ENCODE peak calls at places on chromosome 13, in seven cellular contexts. O, J, L, D, A, X and Q are unnamed samples.

GRCh38 chr13:83221256-83221655 is 661.0 kb downstream of the SLITRK1 start:
- DNase-seq in O (no peak), J (no peak), L (peak; percentile 41), D (no peak), A (no peak), X (no peak), Q (peak; percentile 56)

GRCh38 chr13:31074750-31075149 is 87.0 kb downstream of the HSPH1 start:
- DNase-seq in O (no peak), J (no peak), L (no peak), D (no peak), A (peak; percentile 42), X (no peak), Q (no peak)

GRCh38 chr13:46211116-46211515 is 612 bp upstream of the LRRC63 start:
- DNase-seq in O (no peak), J (no peak), L (peak; percentile 8), D (no peak), A (peak; percentile 4), X (no peak), Q (no peak)

GRCh38 chr13:79246575-79246949 is 159.5 kb downstream of the RBM26 start:
- DNase-seq in O (no peak), J (no peak), L (peak; percentile 18), D (no peak), A (peak; percentile 14), X (no peak), Q (no peak)

GRCh38 chr13:42656136-42656535 is 82.2 kb downstream of the TNFSF11 start:
- DNase-seq in O (no peak), J (no peak), L (no peak), D (no peak), A (peak; percentile 23), X (no peak), Q (no peak)

GRCh38 chr13:49597043-49597669 is 11.8 kb upstream of the RCBTB1 start:
- DNase-seq in O (no peak), J (no peak), L (no peak), D (no peak), A (no peak), X (no peak), Q (no peak)

GRCh38 chr13:59043016-59043415 is 1120.7 kb downstream of the DIAPH3 start:
- DNase-seq in O (no peak), J (no peak), L (no peak), D (no peak), A (no peak), X (no peak), Q (no peak)

GRCh38 chr13:95155093-95155492 is 146.2 kb downstream of the ABCC4 start:
- DNase-seq in O (no peak), J (no peak), L (peak; percentile 38), D (no peak), A (no peak), X (no peak), Q (no peak)

GRCh38 chr13:76848596-76848995 is 37.6 kb downstream of the KCTD12 start:
- DNase-seq in O (no peak), J (no peak), L (no peak), D (peak; percentile 10), A (no peak), X (no peak), Q (no peak)

DNA sequence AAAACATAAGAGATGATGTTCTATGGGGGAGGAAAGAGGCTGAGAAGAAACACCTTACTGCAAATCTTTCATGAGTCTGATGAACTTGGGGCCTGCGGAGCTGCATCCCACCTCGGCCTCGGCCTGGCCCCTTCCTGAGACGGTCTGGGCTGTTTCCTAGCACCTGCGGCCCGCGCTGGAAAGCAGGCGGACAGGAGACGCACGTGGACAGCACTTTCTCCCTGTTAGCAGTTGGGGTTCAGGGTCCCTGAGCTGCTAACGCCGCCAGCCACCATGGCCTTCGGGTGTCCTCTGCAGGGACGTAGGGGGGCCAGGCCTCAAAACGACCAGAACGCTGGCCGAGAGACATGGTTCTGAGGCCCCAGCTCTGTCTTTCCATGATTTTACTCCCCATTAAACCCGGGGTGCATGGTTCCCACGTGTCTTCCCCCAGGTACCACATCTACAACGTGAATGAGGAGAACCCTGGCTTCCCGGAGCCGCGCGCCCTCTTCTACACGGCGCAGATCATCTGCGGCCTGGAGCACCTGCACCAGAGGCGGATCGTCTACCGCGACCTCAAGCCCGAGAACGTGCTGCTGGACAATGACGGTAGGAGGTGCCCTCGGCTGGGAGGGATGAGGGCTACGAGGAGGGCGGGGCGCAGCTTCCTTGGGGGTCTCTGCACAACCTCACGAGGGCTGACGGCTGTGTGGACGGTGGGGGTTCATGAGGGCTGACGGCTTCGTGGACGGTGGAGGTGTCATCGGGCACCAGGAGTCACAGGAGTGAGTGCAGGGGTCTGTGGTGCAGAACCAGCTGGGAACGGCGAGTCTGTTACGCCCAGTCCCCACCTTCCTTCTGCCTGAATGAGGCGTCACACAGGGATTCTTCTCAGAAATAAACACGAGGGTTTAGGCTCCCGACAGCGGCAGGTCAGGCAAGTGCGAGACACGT is 4.3 kb downstream of the GRK1 start:
- DNase-seq in O (no peak), J (no peak), L (no peak), D (no peak), A (no peak), X (no peak), Q (no peak)
- H3K4me3 ChIP-seq in O (no peak overlapping the region), J (no peak overlapping the region), L (no peak overlapping the region), D (no peak overlapping the region), A (no peak overlapping the region), X (no peak overlapping the region), Q (no peak overlapping the region)

GRCh38 chr13:23512762-23513395 is 57.3 kb upstream of the TNFRSF19 start:
- DNase-seq in O (no peak), J (no peak), L (peak; percentile 15), D (no peak), A (peak; percentile 52), X (no peak), Q (no peak)
- TF ChIP-seq CTCF in O (no peak), J (no peak), L (peak; percentile 41), D (peak; percentile 8), A (no peak), X (no peak), Q (no peak)

DNA sequence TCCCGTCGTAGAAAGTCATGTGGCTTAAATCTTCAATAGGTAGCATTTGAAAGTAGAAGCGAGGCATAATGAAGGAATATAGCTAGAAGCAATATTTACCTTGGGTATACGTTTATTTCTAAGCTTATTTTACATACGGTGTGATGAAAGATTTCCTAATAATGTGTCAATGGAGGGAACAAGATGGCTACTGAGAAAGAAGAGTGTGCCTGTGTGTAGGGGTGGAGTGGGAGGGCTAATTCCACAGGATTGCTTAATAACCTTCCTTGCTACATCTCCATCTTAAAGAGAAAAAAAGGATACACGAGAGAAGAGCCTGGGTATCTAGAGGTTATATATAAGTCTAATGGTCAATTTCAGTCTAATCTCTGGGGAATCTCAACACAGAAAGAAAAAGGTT is 2.0 kb downstream of the SPART start:
- DNase-seq in O (no peak), J (no peak), L (no peak), D (peak; percentile 70), A (no peak), X (no peak), Q (no peak)
- H3K4me3 ChIP-seq in O (peak overlapping the region; percentile 78), J (no peak overlapping the region), L (no peak overlapping the region), D (no peak overlapping the region), A (no peak overlapping the region), X (peak overlapping the region; percentile 62), Q (peak overlapping the region; percentile 66)

DNA sequence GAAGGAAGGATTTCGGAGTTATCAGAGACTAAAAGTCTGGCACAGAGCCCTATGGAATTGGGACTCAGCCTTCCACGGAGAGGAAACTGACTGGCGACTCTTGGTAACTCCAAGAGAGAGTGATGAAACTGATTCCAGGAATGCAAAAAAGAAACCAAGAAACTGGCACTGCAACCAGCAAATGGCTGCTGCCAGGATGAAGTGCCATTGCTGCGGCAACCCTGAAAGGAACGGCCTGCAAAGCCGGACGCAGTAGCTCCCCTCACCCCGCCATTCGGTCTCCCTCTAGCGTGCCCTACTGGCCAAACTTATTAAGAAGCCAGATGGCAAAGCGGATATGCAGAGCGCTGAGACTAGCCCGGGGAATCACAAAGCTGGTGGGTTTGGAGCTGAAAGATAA is 236.0 kb downstream of the PCDH9 start:
- DNase-seq in O (peak; percentile 24), J (peak; percentile 68), L (no peak), D (peak; percentile 52), A (peak; percentile 52), X (no peak), Q (no peak)
- TF ChIP-seq CTCF in O (peak; percentile 48), J (no peak), L (no peak), D (peak; percentile 68), A (peak; percentile 36), X (peak; percentile 58), Q (peak; percentile 20)

DNA sequence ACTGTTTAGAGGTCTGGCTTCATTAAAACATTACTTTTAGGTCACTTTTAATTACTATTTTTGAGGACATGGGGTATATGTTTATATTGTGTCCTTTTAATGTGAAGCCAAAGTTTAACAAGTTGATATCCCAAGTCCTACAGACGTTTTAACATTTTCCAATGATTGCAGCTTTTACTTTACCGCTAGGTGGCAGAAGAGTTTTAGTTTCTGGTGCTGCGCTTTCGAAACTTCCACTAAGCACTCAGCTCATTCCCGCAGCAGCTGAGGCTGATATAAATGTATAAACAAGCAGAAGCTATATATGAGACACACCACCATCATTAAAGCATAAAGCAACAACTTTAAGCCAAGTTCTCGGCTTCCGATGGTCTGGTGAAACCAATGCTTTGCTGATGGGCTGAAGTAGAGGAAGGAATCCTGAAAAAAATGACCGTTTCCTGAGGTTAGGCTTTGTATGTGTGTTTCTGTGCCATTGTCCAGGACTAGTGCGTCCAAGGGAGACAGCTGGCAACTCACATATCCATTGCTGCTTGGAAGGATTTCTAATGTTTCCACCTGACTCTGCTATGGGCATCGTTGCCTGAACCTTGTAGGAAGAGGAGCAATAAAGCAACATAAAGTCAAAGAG is 753.9 kb downstream of the OLFM4 start:
- DNase-seq in O (no peak), J (peak; percentile 36), L (peak; percentile 67), D (peak; percentile 17), A (peak; percentile 35), X (no peak), Q (peak; percentile 4)
- H3K4me3 ChIP-seq in O (peak overlapping the region; percentile 43), J (no peak overlapping the region), L (peak overlapping the region; percentile 44), D (no peak overlapping the region), A (no peak overlapping the region), X (no peak overlapping the region), Q (no peak overlapping the region)

GRCh38 chr13:96229356-96229755 is 139.4 kb downstream of the HS6ST3 start:
- DNase-seq in O (no peak), J (no peak), L (peak; percentile 48), D (no peak), A (peak; percentile 54), X (no peak), Q (no peak)
- TF ChIP-seq CTCF in O (no peak), J (no peak), L (peak; percentile 59), D (peak; percentile 35), A (peak; percentile 65), X (no peak), Q (peak; percentile 18)

GRCh38 chr13:27625839-27626238 is 4.1 kb downstream of the POLR1D start:
- DNase-seq in O (no peak), J (no peak), L (no peak), D (no peak), A (no peak), X (no peak), Q (no peak)

GRCh38 chr13:27622881-27623280 is 1.2 kb downstream of the POLR1D start:
- DNase-seq in O (no peak), J (no peak), L (no peak), D (no peak), A (no peak), X (no peak), Q (no peak)

GRCh38 chr13:27621366-27622101 is at the start of gene POLR1D:
- DNase-seq in O (peak; percentile 33), J (peak; percentile 89), L (peak; percentile 91), D (peak; percentile 65), A (peak; percentile 91), X (no peak), Q (no peak)

GRCh38 chr13:27622102-27622820 is 569 bp downstream of the POLR1D start:
- DNase-seq in O (no peak), J (no peak), L (peak; percentile 5), D (peak; percentile 13), A (no peak), X (no peak), Q (no peak)

GRCh38 chr13:27624071-27624470 is 2.4 kb downstream of the POLR1D start:
- DNase-seq in O (no peak), J (peak; percentile 41), L (no peak), D (no peak), A (no peak), X (no peak), Q (no peak)
- H3K4me3 ChIP-seq in O (no peak overlapping the region), J (no peak overlapping the region), L (no peak overlapping the region), D (no peak overlapping the region), A (no peak overlapping the region), X (no peak overlapping the region), Q (no peak overlapping the region)